ENCODE peak calls at places on chromosome 16, in eight cellular contexts. V is lower lobe of right lung, E is AG04449, H is body of pancreas, W is transverse colon, K is GM23248, F is thoracic aorta, T is fibroblast of mammary gland. O is an unnamed sample.

GRCh38 chr16:85123891-85124635 is 11.8 kb upstream of the CIBAR2 start:
- DNase-seq in V (peak; percentile 61), E (no peak), H (peak; percentile 44), W (peak; percentile 26), K (peak; percentile 74), F (peak; percentile 64), T (peak; percentile 84), O (peak; percentile 89)

GRCh38 chr16:13883881-13884280 is 36.1 kb upstream of the ERCC4 start:
- DNase-seq in V (no peak), E (no peak), H (no peak), W (no peak), K (no peak), F (no peak), T (no peak), O (peak; percentile 19)

GRCh38 chr16:20385844-20386832 is 18.4 kb downstream of the PDILT start:
- DNase-seq in V (peak; percentile 63), E (no peak), H (peak; percentile 87), W (peak; percentile 64), K (peak; percentile 52), F (no peak), T (peak; percentile 41), O (peak; percentile 54)

GRCh38 chr16:89330177-89330856 is 112.8 kb downstream of the ZNF778 start:
- DNase-seq in V (peak; percentile 59), E (no peak), H (peak; percentile 76), W (no peak), K (peak; percentile 39), F (no peak), T (peak; percentile 55), O (no peak)

GRCh38 chr16:57585051-57585687 is 42.7 kb downstream of the ADGRG5 start:
- DNase-seq in V (no peak), E (no peak), H (no peak), W (no peak), K (no peak), F (no peak), T (no peak), O (no peak)

GRCh38 chr16:88826070-88826840 is 14.5 kb upstream of the APRT start:
- DNase-seq in V (no peak), E (no peak), H (no peak), W (peak; percentile 73), K (no peak), F (no peak), T (no peak), O (no peak)

GRCh38 chr16:71537643-71538042 is 11.4 kb downstream of the CHST4 start:
- DNase-seq in V (no peak), E (no peak), H (peak; percentile 60), W (peak; percentile 55), K (peak; percentile 65), F (no peak), T (peak; percentile 47), O (peak; percentile 37)

GRCh38 chr16:13426279-13426678 is 493.7 kb upstream of the ERCC4 start:
- DNase-seq in V (no peak), E (no peak), H (no peak), W (no peak), K (no peak), F (no peak), T (no peak), O (no peak)

GRCh38 chr16:57278494-57278893 is 6.0 kb downstream of the PLLP start:
- DNase-seq in V (no peak), E (no peak), H (no peak), W (no peak), K (no peak), F (no peak), T (no peak), O (no peak)

GRCh38 chr16:22141746-22142145 is 20.6 kb upstream of the SDR42E2 start:
- DNase-seq in V (no peak), E (no peak), H (no peak), W (no peak), K (peak; percentile 47), F (no peak), T (peak; percentile 47), O (peak; percentile 12)

GRCh38 chr16:89471225-89471624 is 19.1 kb downstream of the ANKRD11 start:
- DNase-seq in V (no peak), E (peak; percentile 29), H (no peak), W (no peak), K (peak; percentile 82), F (no peak), T (peak; percentile 80), O (peak; percentile 71)

GRCh38 chr16:57637424-57637823 is 9.0 kb downstream of the ADGRG1 start:
- DNase-seq in V (no peak), E (no peak), H (no peak), W (no peak), K (no peak), F (no peak), T (no peak), O (no peak)

GRCh38 chr16:64499211-64499610 is 622.7 kb downstream of the CDH11 start:
- DNase-seq in V (no peak), E (no peak), H (no peak), W (no peak), K (no peak), F (no peak), T (no peak), O (no peak)

DNA sequence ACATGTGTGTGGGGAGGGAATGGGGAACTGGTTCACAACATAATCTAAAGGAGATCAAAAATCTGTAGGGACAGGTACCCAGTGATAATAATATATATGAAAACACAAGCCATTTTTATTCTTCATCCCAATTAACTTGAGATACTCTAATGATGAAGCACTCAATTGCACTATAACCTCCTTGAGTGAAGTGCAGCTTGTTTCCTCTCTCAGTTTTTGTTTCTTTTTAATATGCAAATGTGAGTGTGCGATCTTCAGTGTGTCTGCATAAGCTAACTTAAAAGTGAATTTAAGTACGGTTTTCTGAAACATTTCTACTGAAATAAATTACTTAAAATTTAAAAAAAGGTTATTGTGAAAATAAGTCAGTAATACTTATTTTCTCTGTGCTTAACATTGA is 623.5 kb downstream of the CDH11 start:
- DNase-seq in V (no peak), E (no peak), H (no peak), W (no peak), K (no peak), F (no peak), T (no peak), O (no peak)
- H3K4me3 ChIP-seq in V (no peak overlapping the region), E (no peak overlapping the region), H (no peak overlapping the region), W (no peak overlapping the region), K (no peak overlapping the region), F (no peak overlapping the region), T (no peak overlapping the region), O (no peak overlapping the region)

GRCh38 chr16:15635926-15636325 is 7.0 kb downstream of the MARF1 start:
- DNase-seq in V (no peak), E (no peak), H (no peak), W (no peak), K (no peak), F (no peak), T (no peak), O (no peak)
- H3K4me3 ChIP-seq in V (no peak overlapping the region), E (no peak overlapping the region), H (no peak overlapping the region), W (no peak overlapping the region), K (no peak overlapping the region), F (no peak overlapping the region), T (no peak overlapping the region), O (no peak overlapping the region)

GRCh38 chr16:87098361-87098760 is 218.8 kb downstream of the C16orf95 start:
- DNase-seq in V (no peak), E (no peak), H (peak; percentile 97), W (no peak), K (no peak), F (no peak), T (no peak), O (no peak)

GRCh38 chr16:87093804-87094203 is 223.4 kb downstream of the C16orf95 start:
- DNase-seq in V (no peak), E (no peak), H (no peak), W (no peak), K (no peak), F (no peak), T (no peak), O (no peak)

GRCh38 chr16:87094246-87094865 is 222.8 kb downstream of the C16orf95 start:
- DNase-seq in V (no peak), E (no peak), H (peak; percentile 10), W (no peak), K (no peak), F (no peak), T (no peak), O (no peak)

GRCh38 chr16:87099001-87099740 is 218.0 kb downstream of the C16orf95 start:
- DNase-seq in V (no peak), E (no peak), H (peak; percentile 91), W (no peak), K (no peak), F (no peak), T (no peak), O (no peak)

DNA sequence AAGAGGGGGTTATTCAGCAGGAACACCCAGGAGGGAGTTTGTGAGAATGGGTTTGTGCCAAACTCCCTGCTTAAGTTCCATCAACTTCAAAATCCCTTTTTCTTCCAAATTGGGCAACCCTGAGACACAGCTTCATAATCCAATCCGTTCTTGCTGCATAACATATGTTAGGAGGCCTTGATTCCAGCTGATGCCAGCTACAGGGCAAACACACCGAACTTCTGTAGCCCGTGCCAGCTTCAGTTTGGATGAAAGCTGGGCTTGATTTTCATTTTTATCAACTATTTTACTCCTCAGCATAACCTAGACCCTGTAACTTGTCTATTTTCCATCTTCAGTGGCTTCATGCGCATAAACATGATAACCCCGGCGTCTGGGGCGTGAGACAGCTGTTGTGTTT is 220.4 kb downstream of the C16orf95 start:
- DNase-seq in V (no peak), E (no peak), H (peak; percentile 72), W (no peak), K (no peak), F (no peak), T (no peak), O (no peak)
- H3K4me3 ChIP-seq in V (no peak overlapping the region), E (no peak overlapping the region), H (no peak overlapping the region), W (no peak overlapping the region), K (no peak overlapping the region), F (no peak overlapping the region), T (no peak overlapping the region), O (no peak overlapping the region)

GRCh38 chr16:10741844-10742243 is 1.8 kb upstream of the NUBP1 start:
- DNase-seq in V (no peak), E (no peak), H (peak; percentile 54), W (peak; percentile 17), K (no peak), F (no peak), T (peak; percentile 25), O (peak; percentile 32)

GRCh38 chr16:10744370-10745030 is 858 bp downstream of the NUBP1 start:
- DNase-seq in V (no peak), E (no peak), H (no peak), W (no peak), K (peak; percentile 72), F (no peak), T (peak; percentile 53), O (no peak)

GRCh38 chr16:10743610-10744369 is at the start of gene NUBP1:
- DNase-seq in V (peak; percentile 98), E (peak; percentile 89), H (peak; percentile 99), W (peak; percentile 100), K (peak; percentile 97), F (peak; percentile 98), T (peak; percentile 97), O (peak; percentile 98)

GRCh38 chr16:10740845-10741208 is 2.8 kb upstream of the NUBP1 start:
- DNase-seq in V (no peak), E (no peak), H (no peak), W (no peak), K (no peak), F (no peak), T (no peak), O (no peak)

DNA sequence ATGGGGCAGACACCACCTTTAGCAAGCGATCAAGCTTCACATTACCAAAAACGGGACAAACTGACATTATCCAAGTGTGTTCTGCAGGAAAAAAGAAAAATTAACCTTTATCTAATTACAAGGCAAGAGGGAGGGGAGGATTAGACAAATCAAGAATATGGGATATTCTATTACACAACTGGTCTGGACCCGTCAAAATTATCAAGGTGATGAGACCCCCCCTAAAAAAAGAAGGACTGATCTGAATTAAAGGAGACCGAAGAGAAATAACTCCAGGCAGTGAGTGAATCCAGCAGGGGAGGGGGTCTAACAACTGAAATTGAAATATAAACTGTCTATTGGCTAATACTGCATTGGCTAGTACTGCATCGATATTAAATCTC is 424 bp upstream of the NUBP1 start:
- DNase-seq in V (no peak), E (no peak), H (no peak), W (no peak), K (no peak), F (no peak), T (no peak), O (no peak)
- H3K4me3 ChIP-seq in V (peak overlapping the region; percentile 71), E (peak overlapping the region; percentile 82), H (no peak overlapping the region), W (peak overlapping the region; percentile 61), K (peak overlapping the region; percentile 85), F (peak overlapping the region; percentile 88), T (peak overlapping the region; percentile 71), O (peak overlapping the region; percentile 76)

O was measured in fibroblast of the aortic adventitia.